ENCODE peak calls at places on chromosomes 1 and 21, in six cellular contexts. P is SW 1271, K is activated T-cell treated with anti-CD3 and anti-CD28 coated beads for 24 hours, C is fibroblast of villous mesenchyme, O is IMR-90, M is AG09309. N is an unnamed sample.

GRCh38 chr1:206736878-206737728 is 33.5 kb upstream of the IL19 start:
- DNase-seq in K (no peak), O (no peak), P (no peak), C (no peak), M (no peak), N (no peak)

GRCh38 chr1:63935148-63935547 is 161.3 kb downstream of the ROR1 start:
- DNase-seq in C (peak), K (no peak), M (no peak), O (no peak), P (peak), N (peak)

GRCh38 chr21:38486705-38487104 is 11.6 kb downstream of the ERG start:
- DNase-seq in M (no peak), C (no peak), K (no peak), O (no peak), P (no peak), N (no peak)

GRCh38 chr1:113543110-113543509 is 152.8 kb downstream of the MAGI3 start:
- DNase-seq in K (no peak), O (no peak), M (no peak), C (no peak), P (no peak), N (no peak)

GRCh38 chr1:18936814-18937481 is 19.5 kb downstream of the IFFO2 start:
- DNase-seq in K (no peak), P (no peak), M (no peak), C (no peak), O (no peak), N (no peak)

GRCh38 chr1:23444104-23444533 is 19.6 kb upstream of the TCEA3 start:
- DNase-seq in M (peak), C (peak), O (peak), K (no peak), P (no peak), N (no peak)

GRCh38 chr21:33041981-33042380 is 16.2 kb downstream of the OLIG2 start:
- DNase-seq in C (no peak), O (peak), M (no peak), P (no peak), K (no peak), N (peak)

GRCh38 chr1:50704126-50704525 is 255.9 kb downstream of the FAF1 start:
- DNase-seq in K (no peak), P (no peak), O (peak), C (peak), M (no peak), N (peak)

GRCh38 chr1:12541274-12542137 is 76.5 kb downstream of the DHRS3 start:
- DNase-seq in M (no peak), K (no peak), O (peak), C (peak), P (no peak), N (peak)

GRCh38 chr1:177091036-177091435 is 73.5 kb downstream of the ASTN1 start:
- DNase-seq in O (no peak), P (no peak), C (no peak), M (no peak), K (no peak), N (peak)

GRCh38 chr1:64631346-64632052 is 113.4 kb upstream of the RAVER2 start:
- DNase-seq in K (no peak), P (no peak), O (no peak), C (no peak), M (no peak), N (no peak)

GRCh38 chr1:41383094-41383852 is 22.0 kb downstream of the FOXO6 start:
- DNase-seq in K (no peak), C (no peak), O (peak), P (no peak), M (peak), N (peak)

GRCh38 chr1:22930235-22930912 is 42.3 kb downstream of the LACTBL1 start:
- DNase-seq in K (peak), C (peak), O (peak), P (peak), M (no peak), N (peak)

GRCh38 chr1:89821322-89822108 is 683 bp downstream of the LRRC8D start:
- DNase-seq in C (peak), O (peak), M (no peak), P (peak), K (peak), N (peak)

GRCh38 chr1:203650012-203650836 is 23.6 kb downstream of the ATP2B4 start:
- DNase-seq in M (no peak), P (no peak), K (no peak), C (peak), O (peak), N (peak)

GRCh38 chr1:53373246-53373645 is 45.4 kb upstream of the LRP8 start:
- DNase-seq in K (no peak), O (no peak), M (no peak), P (no peak), C (no peak), N (no peak)

GRCh38 chr21:26077523-26077922 is 93.0 kb downstream of the APP start:
- DNase-seq in O (peak), M (no peak), P (no peak), K (no peak), C (peak), N (no peak)

GRCh38 chr21:42576639-42577038 is 63.0 kb downstream of the SLC37A1 start:
- DNase-seq in P (no peak), O (no peak), K (no peak), M (no peak), C (no peak), N (no peak)

GRCh38 chr1:176795929-176796328 is 333.0 kb downstream of the PAPPA2 start:
- DNase-seq in O (no peak), M (no peak), P (no peak), C (no peak), K (no peak), N (peak)

GRCh38 chr1:109312978-109313775 is 6.4 kb upstream of the MYBPHL start:
- DNase-seq in O (no peak), M (no peak), C (no peak), P (no peak), K (no peak), N (no peak)

GRCh38 chr21:45534591-45535331 is 7.5 kb downstream of the SLC19A1 start:
- DNase-seq in O (no peak), K (no peak), P (no peak), C (no peak), M (no peak), N (no peak)

GRCh38 chr1:211356723-211357418 is 30.2 kb downstream of the TRAF5 start:
- DNase-seq in K (no peak), O (peak), M (peak), P (no peak), C (no peak), N (peak)

GRCh38 chr1:74504125-74505065 is 8.0 kb downstream of the LRRC53 start:
- DNase-seq in P (peak), C (peak), O (peak), M (no peak), K (peak), N (peak)

GRCh38 chr1:207495816-207496792 is at the start of gene CR1:
- DNase-seq in M (no peak), O (no peak), C (no peak), K (peak), P (no peak), N (no peak)

GRCh38 chr1:153032073-153032472 is 1.1 kb downstream of the SPRR1B start:
- DNase-seq in O (no peak), M (no peak), K (no peak), C (no peak), P (no peak), N (no peak)

GRCh38 chr21:35460441-35460840 is 411.3 kb upstream of the RUNX1 start:
- DNase-seq in M (no peak), K (no peak), O (no peak), C (no peak), P (no peak), N (no peak)

N was measured in ELR.